ENCODE peak calls at places on chromosomes 5 and 9, in seven cellular contexts. N is activated CD4-positive, alpha-beta T cell treated with anti-CD3 and anti-CD28 coated beads for 4 hours; C is left ventricle myocardium inferior; V is GM23338; I is activated CD8-positive, alpha-beta memory T cell treated with anti-CD3 and anti-CD28 coated beads for 1 hour; P is kidney epithelial cell; J is mucosa of descending colon. F is an unnamed sample.

GRCh38 chr5:16346380-16346779 is 119.2 kb downstream of the ZNF622 start:
- DNase-seq in N (no peak), C (no peak), V (no peak), I (no peak), P (no peak), J (no peak), F (no peak)

GRCh38 chr5:172543484-172544298 is 89.4 kb upstream of the SH3PXD2B start:
- DNase-seq in N (no peak), C (no peak), V (no peak), I (no peak), P (no peak), J (no peak), F (no peak)

GRCh38 chr5:129541648-129542251 is 81.7 kb downstream of the ADAMTS19 start:
- DNase-seq in N (no peak), C (no peak), V (peak; percentile 13), I (no peak), P (no peak), J (no peak), F (no peak)

GRCh38 chr5:1118738-1119137 is 6.9 kb upstream of the SLC12A7 start:
- DNase-seq in N (peak; percentile 38), C (no peak), V (no peak), I (no peak), P (no peak), J (peak; percentile 82), F (no peak)

GRCh38 chr5:68757813-68758212 is 336.0 kb upstream of the SLC30A5 start:
- DNase-seq in N (no peak), C (no peak), V (no peak), I (no peak), P (no peak), J (no peak), F (no peak)

GRCh38 chr5:83856898-83857297 is 136.2 kb upstream of the HAPLN1 start:
- DNase-seq in N (no peak), C (no peak), V (no peak), I (no peak), P (no peak), J (no peak), F (no peak)

GRCh38 chr9:93064392-93065124 is 6.1 kb downstream of the SUSD3 start:
- DNase-seq in N (peak; percentile 79), C (peak; percentile 28), V (no peak), I (peak; percentile 68), P (no peak), J (peak; percentile 86), F (no peak)

GRCh38 chr9:83688921-83689320 is 18.8 kb downstream of the UBQLN1 start:
- DNase-seq in N (no peak), C (no peak), V (no peak), I (no peak), P (no peak), J (no peak), F (no peak)

GRCh38 chr5:171747061-171747859 is 38.4 kb upstream of the SMIM23 start:
- DNase-seq in N (no peak), C (no peak), V (no peak), I (no peak), P (no peak), J (no peak), F (no peak)

GRCh38 chr5:160183075-160183474 is 46.2 kb upstream of the FABP6 start:
- DNase-seq in N (no peak), C (no peak), V (no peak), I (no peak), P (no peak), J (no peak), F (no peak)

GRCh38 chr5:102975457-102976182 is 144.3 kb downstream of the GIN1 start:
- DNase-seq in N (no peak), C (no peak), V (no peak), I (no peak), P (no peak), J (no peak), F (no peak)

GRCh38 chr9:102950341-102950740 is 44.8 kb upstream of the CYLC2 start:
- DNase-seq in N (no peak), C (no peak), V (no peak), I (no peak), P (no peak), J (no peak), F (no peak)

F was measured in hippocampal formation.